ENCODE peak calls at places on chromosomes 3 and 15, in four cellular contexts. O is endothelial cell, S is Calu3, P is mucosa of gallbladder. R is an unnamed sample.
A peak's percentile ranks its signal among the peaks of the same experiment; 100 is the strongest.

GRCh38 chr15:60299452-60300047 is 98.2 kb downstream of the ANXA2 start:
- DNase-seq in P (no peak), O (no peak), S (no peak), R (peak; percentile 77)

GRCh38 chr3:41317718-41318117 is 118.4 kb downstream of the CTNNB1 start:
- DNase-seq in O (no peak), S (peak; percentile 12), P (peak; percentile 16), R (no peak)

GRCh38 chr3:89172150-89172549 is 64.7 kb downstream of the EPHA3 start:
- DNase-seq in O (no peak), P (no peak), S (no peak), R (no peak)

GRCh38 chr15:95644476-95644875 is 686.0 kb upstream of the NR2F2 start:
- DNase-seq in P (peak; percentile 16), O (no peak), S (no peak), R (no peak)

GRCh38 chr3:69499899-69500316 is 114.0 kb upstream of the FRMD4B start:
- DNase-seq in P (peak; percentile 57), S (no peak), O (no peak), R (no peak)

GRCh38 chr3:42701371-42702065 is 1.1 kb downstream of the HHATL start:
- DNase-seq in O (peak; percentile 75), P (peak; percentile 36), S (peak; percentile 63), R (peak; percentile 42)

GRCh38 chr3:4804161-4805058 is 174.8 kb upstream of the BHLHE40 start:
- DNase-seq in S (no peak), O (no peak), P (no peak), R (no peak)

GRCh38 chr3:127718916-127719290 is 46.2 kb downstream of the ABTB1 start:
- DNase-seq in O (no peak), P (no peak), S (no peak), R (no peak)

GRCh38 chr3:71652786-71653419 is 69.4 kb upstream of the FOXP1 start:
- DNase-seq in P (peak; percentile 31), O (peak; percentile 28), S (no peak), R (peak; percentile 26)

GRCh38 chr15:51750186-51750585 is 1.2 kb upstream of the TMOD2 start:
- DNase-seq in P (no peak), O (no peak), S (no peak), R (no peak)

GRCh38 chr3:129587061-129587460 is 19.4 kb downstream of the PLXND1 start:
- DNase-seq in O (no peak), S (no peak), P (no peak), R (peak; percentile 32)

GRCh38 chr3:110180733-110181132 is 843.4 kb upstream of the DPPA4 start:
- DNase-seq in P (peak; percentile 25), S (no peak), O (no peak), R (no peak)

GRCh38 chr3:4985330-4986174 is 6.3 kb downstream of the BHLHE40 start:
- DNase-seq in P (no peak), S (no peak), O (no peak), R (no peak)